ENCODE peak calls at places on chromosomes 5 and 9, in four cellular contexts. T, A, K and D are unnamed samples. For H3K4me1, the result is how much of the 10 kb centered on the place peaks cover.

GRCh38 chr9:136544549-136545064 is 1.2 kb downstream of the NOTCH1 start:
- DNase-seq in T (peak), A (peak), K (no peak), D (no peak)

GRCh38 chr5:95591490-95591901 is 28.4 kb upstream of the GPR150 start:
- DNase-seq in T (no peak), A (no peak), K (no peak), D (no peak)

GRCh38 chr5:144144956-144145751 is 25.3 kb downstream of the YIPF5 start:
- DNase-seq in T (no peak), A (no peak), K (no peak), D (no peak)

GRCh38 chr5:423626-424258 is 19.2 kb upstream of the EXOC3 start:
- DNase-seq in T (no peak), A (no peak), K (no peak), D (no peak)

GRCh38 chr5:78806544-78806943 is 158.0 kb upstream of the LHFPL2 start:
- DNase-seq in T (no peak), A (no peak), K (no peak), D (no peak)

GRCh38 chr5:178130576-178131445 is at the start of gene RMND5B:
- DNase-seq in T (peak), A (peak), K (no peak), D (no peak)

GRCh38 chr5:91332267-91333044 is 50.7 kb downstream of the ARRDC3 start:
- DNase-seq in T (peak), A (no peak), K (no peak), D (no peak)

GRCh38 chr9:109441296-109441695 is 56.8 kb downstream of the PTPN3 start:
- DNase-seq in T (no peak), A (peak), K (no peak), D (no peak)

GRCh38 chr5:80225954-80226353 is 29.9 kb downstream of the SERINC5 start:
- DNase-seq in T (no peak), A (no peak), K (no peak), D (no peak)

GRCh38 chr5:28779161-28779754 is 1740.9 kb upstream of the CDH9 start:
- DNase-seq in T (no peak), A (no peak), K (no peak), D (no peak)

GRCh38 chr5:139689631-139690384 is 41.7 kb downstream of the CXXC5 start:
- DNase-seq in T (peak), A (peak), K (no peak), D (no peak)

DNA sequence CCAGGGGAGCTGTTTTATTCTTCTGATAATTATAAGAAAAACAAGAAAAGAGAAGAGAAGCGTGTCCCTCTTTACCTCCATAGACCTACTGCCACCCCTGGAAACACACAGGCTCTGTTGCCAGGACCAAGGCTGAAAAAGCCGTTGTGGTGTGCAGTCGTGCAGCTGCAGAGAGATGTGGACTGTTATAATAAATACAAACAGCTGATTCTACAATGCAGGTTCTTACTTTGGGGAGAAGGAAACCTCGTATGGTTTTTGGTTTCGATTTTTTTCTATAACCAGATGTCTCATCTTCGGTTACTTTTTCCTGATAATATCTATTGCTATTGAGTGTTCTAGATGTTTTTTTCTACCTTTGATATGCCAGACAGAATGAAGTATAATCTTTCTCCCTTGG is 28.1 kb downstream of the FYB1 start:
- DNase-seq in T (peak), A (no peak), K (no peak), D (no peak)
- H3K4me1 ChIP-seq in T (under half), A (under half), K (under half), D (under half)

DNA sequence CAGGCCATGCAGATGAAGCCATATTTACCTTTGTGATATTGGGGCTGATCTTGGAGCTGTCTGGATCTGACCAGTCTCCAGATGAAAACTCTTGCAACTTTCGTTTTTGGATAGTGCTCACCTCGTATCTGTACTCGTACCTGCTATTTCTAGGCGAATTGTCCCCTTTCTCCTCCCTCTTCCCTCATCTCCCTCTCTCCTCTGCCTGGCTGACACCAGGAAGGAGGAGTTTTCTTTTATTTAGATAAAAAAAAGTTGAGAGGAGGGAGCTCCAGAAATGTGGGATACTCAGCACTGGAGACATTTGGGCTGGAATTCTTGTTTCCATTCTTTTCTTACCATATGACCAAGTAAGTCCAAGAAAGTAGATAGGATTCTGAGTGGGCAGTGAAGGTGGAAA is 54.6 kb upstream of the ABL1 start:
- DNase-seq in T (no peak), A (no peak), K (no peak), D (no peak)
- TF ChIP-seq YY1 in T (no peak), A (no peak), K (no peak), D (no peak)

GRCh38 chr9:101586651-101587050 is 8.1 kb downstream of the PPP3R2 start:
- DNase-seq in T (no peak), A (no peak), K (no peak), D (no peak)

GRCh38 chr9:101587644-101588043 is 7.1 kb downstream of the PPP3R2 start:
- DNase-seq in T (no peak), A (no peak), K (no peak), D (no peak)

GRCh38 chr9:101580076-101580475 is 14.7 kb downstream of the PPP3R2 start:
- DNase-seq in T (no peak), A (no peak), K (no peak), D (no peak)

GRCh38 chr9:101582593-101582992 is 12.2 kb downstream of the PPP3R2 start:
- DNase-seq in T (no peak), A (no peak), K (no peak), D (no peak)

GRCh38 chr9:101585740-101586139 is 9.0 kb downstream of the PPP3R2 start:
- DNase-seq in T (no peak), A (no peak), K (no peak), D (no peak)
- TF ChIP-seq NRF1 in T (no peak), A (no peak), K (no peak), D (no peak)

GRCh38 chr5:172143875-172144274 is 44.1 kb downstream of the STK10 start:
- DNase-seq in T (no peak), A (no peak), K (no peak), D (no peak)
- H3K4me1 ChIP-seq in T (half or more), A (under half), K (under half), D (under half)

GRCh38 chr5:175520873-175521272 is 42.5 kb downstream of the SFXN1 start:
- DNase-seq in T (no peak), A (no peak), K (no peak), D (no peak)
- TF ChIP-seq YY1 in T (no peak), A (no peak), K (no peak), D (no peak)